ENCODE peak calls at places on chromosomes 3 and 15, in nine cellular contexts. T is transverse colon, R is GM23338, Y is SK-N-SH, G is endothelial cell of umbilical vein, V is Panc1, H is breast epithelium, N is spleen, F is upper lobe of left lung. A is an unnamed sample.

GRCh38 chr3:17937081-17937480 is 194.7 kb upstream of the TBC1D5 start:
- DNase-seq in T (no peak), R (no peak), Y (no peak), G (no peak), V (no peak), H (no peak), N (no peak), F (no peak), A (no peak)

GRCh38 chr3:115040673-115041286 is 106.3 kb downstream of the ZBTB20 start:
- DNase-seq in T (peak; percentile 20), R (peak; percentile 63), Y (peak; percentile 43), G (peak; percentile 67), V (peak; percentile 15), H (no peak), N (no peak), F (peak; percentile 31), A (no peak)

GRCh38 chr15:65147902-65148301 is 14.3 kb upstream of the PDCD7 start:
- DNase-seq in T (no peak), R (no peak), Y (no peak), G (no peak), V (no peak), H (no peak), N (no peak), F (no peak), A (no peak)

GRCh38 chr3:46713898-46714552 is 3.6 kb downstream of the PRSS50 start:
- DNase-seq in T (no peak), R (no peak), Y (no peak), G (no peak), V (no peak), H (no peak), N (peak; percentile 72), F (peak; percentile 65), A (no peak)

GRCh38 chr15:91589360-91589759 is 264.1 kb upstream of the SLCO3A1 start:
- DNase-seq in T (no peak), R (peak; percentile 30), Y (no peak), G (no peak), V (no peak), H (no peak), N (no peak), F (no peak), A (no peak)

GRCh38 chr3:126753191-126754160 is 49.4 kb downstream of the CHCHD6 start:
- DNase-seq in T (no peak), R (no peak), Y (no peak), G (no peak), V (no peak), H (peak; percentile 92), N (no peak), F (peak; percentile 58), A (no peak)

GRCh38 chr3:100402150-100402706 is 889 bp downstream of the LNP1 start:
- DNase-seq in T (no peak), R (peak; percentile 27), Y (peak; percentile 25), G (peak; percentile 50), V (no peak), H (no peak), N (no peak), F (no peak), A (no peak)

GRCh38 chr15:85615930-85616329 is 178.8 kb downstream of the KLHL25 start:
- DNase-seq in T (no peak), R (peak; percentile 75), Y (peak; percentile 41), G (peak; percentile 67), V (no peak), H (no peak), N (no peak), F (no peak), A (no peak)

GRCh38 chr3:123027292-123028232 is at the start of gene SEMA5B:
- DNase-seq in T (peak; percentile 9), R (peak; percentile 92), Y (peak; percentile 85), G (peak; percentile 28), V (no peak), H (no peak), N (peak; percentile 82), F (peak; percentile 30), A (no peak)

GRCh38 chr15:69648215-69648614 is 195.6 kb downstream of the RPLP1 start:
- DNase-seq in T (no peak), R (peak; percentile 56), Y (peak; percentile 73), G (no peak), V (no peak), H (no peak), N (no peak), F (no peak), A (peak; percentile 70)

GRCh38 chr3:114121996-114122709 is 56.7 kb downstream of the DRD3 start:
- DNase-seq in T (no peak), R (no peak), Y (no peak), G (peak; percentile 92), V (no peak), H (no peak), N (no peak), F (no peak), A (no peak)

GRCh38 chr3:146160233-146160963 is 586 bp downstream of the PLOD2 start:
- DNase-seq in T (peak; percentile 66), R (peak; percentile 94), Y (peak; percentile 20), G (peak; percentile 96), V (no peak), H (peak; percentile 58), N (no peak), F (peak; percentile 63), A (peak; percentile 77)

GRCh38 chr3:159762238-159762637 is 226.4 kb upstream of the IL12A start:
- DNase-seq in T (no peak), R (peak; percentile 54), Y (no peak), G (peak; percentile 21), V (no peak), H (no peak), N (no peak), F (no peak), A (no peak)

GRCh38 chr3:159764211-159765024 is 224.2 kb upstream of the IL12A start:
- DNase-seq in T (peak; percentile 53), R (no peak), Y (peak; percentile 83), G (no peak), V (peak; percentile 45), H (peak; percentile 52), N (peak; percentile 77), F (peak; percentile 54), A (peak; percentile 79)

GRCh38 chr3:159761826-159762225 is 226.8 kb upstream of the IL12A start:
- DNase-seq in T (no peak), R (no peak), Y (no peak), G (no peak), V (no peak), H (no peak), N (no peak), F (no peak), A (no peak)

GRCh38 chr3:159763466-159764210 is 225.0 kb upstream of the IL12A start:
- DNase-seq in T (peak; percentile 81), R (peak; percentile 90), Y (peak; percentile 87), G (peak; percentile 85), V (peak; percentile 41), H (no peak), N (peak; percentile 83), F (peak; percentile 74), A (no peak)

GRCh38 chr3:159762981-159763465 is 225.6 kb upstream of the IL12A start:
- DNase-seq in T (peak; percentile 55), R (peak; percentile 69), Y (peak; percentile 52), G (peak; percentile 94), V (no peak), H (peak; percentile 77), N (peak; percentile 82), F (peak; percentile 56), A (peak; percentile 82)
- TF ChIP-seq POLR2AphosphoS5 in T (no peak), R (no peak), Y (no peak), G (peak; percentile 88), V (no peak), H (peak; percentile 66), N (peak; percentile 80), F (peak; percentile 69), A (no peak)

GRCh38 chr15:63891763-63892123 is 58.0 kb upstream of the HERC1 start:
- DNase-seq in T (no peak), R (no peak), Y (no peak), G (no peak), V (no peak), H (no peak), N (no peak), F (no peak), A (no peak)

GRCh38 chr15:63888823-63889222 is 55.1 kb upstream of the HERC1 start:
- DNase-seq in T (no peak), R (no peak), Y (no peak), G (no peak), V (no peak), H (no peak), N (no peak), F (no peak), A (no peak)

GRCh38 chr15:63891079-63891762 is 57.5 kb upstream of the HERC1 start:
- DNase-seq in T (peak; percentile 86), R (peak; percentile 92), Y (peak; percentile 80), G (peak; percentile 90), V (peak; percentile 74), H (peak; percentile 56), N (peak; percentile 93), F (peak; percentile 82), A (peak; percentile 89)

GRCh38 chr15:63889831-63890230 is 56.1 kb upstream of the HERC1 start:
- DNase-seq in T (no peak), R (no peak), Y (no peak), G (no peak), V (no peak), H (no peak), N (no peak), F (no peak), A (no peak)

GRCh38 chr15:63890617-63891016 is 56.9 kb upstream of the HERC1 start:
- DNase-seq in T (no peak), R (no peak), Y (no peak), G (no peak), V (no peak), H (no peak), N (no peak), F (no peak), A (no peak)
- H3K4me1 ChIP-seq in T (no peaks in the 10 kb centered on the region), R (no peaks in the 10 kb centered on the region), Y (no peaks in the 10 kb centered on the region), G (no peaks in the 10 kb centered on the region), V (peaks cover 3% of the 10 kb centered on the region), H (no peaks in the 10 kb centered on the region), N (peaks cover 52% of the 10 kb centered on the region), F (peaks cover 31% of the 10 kb centered on the region), A (peaks cover 9% of the 10 kb centered on the region)

DNA sequence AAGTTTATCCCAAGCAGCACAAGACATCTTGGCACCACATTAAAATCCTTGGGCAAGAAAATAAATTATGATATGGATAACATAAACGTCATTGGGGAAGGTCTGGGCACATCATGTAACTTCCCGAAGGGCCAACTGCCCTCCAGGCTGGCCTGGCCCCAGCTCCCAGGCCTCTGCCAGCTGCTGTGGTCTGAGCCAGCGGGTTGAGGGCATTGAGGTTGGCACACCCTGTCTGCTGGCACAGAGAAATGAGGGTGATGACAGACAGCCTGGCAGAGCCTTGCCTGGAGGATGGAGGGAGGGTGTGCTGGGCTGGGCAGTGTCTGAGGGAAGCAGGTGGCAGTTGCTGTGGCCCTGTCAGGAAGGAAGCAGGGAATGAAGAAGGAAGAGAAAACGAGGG is 3.3 kb upstream of the RBSN start:
- DNase-seq in T (peak; percentile 73), R (no peak), Y (no peak), G (no peak), V (no peak), H (peak; percentile 69), N (peak; percentile 80), F (peak; percentile 86), A (peak; percentile 81)
- TF ChIP-seq POLR2AphosphoS5 in T (peak; percentile 50), R (no peak), Y (no peak), G (no peak), V (no peak), H (peak; percentile 7), N (peak; percentile 48), F (peak; percentile 32), A (no peak)

DNA sequence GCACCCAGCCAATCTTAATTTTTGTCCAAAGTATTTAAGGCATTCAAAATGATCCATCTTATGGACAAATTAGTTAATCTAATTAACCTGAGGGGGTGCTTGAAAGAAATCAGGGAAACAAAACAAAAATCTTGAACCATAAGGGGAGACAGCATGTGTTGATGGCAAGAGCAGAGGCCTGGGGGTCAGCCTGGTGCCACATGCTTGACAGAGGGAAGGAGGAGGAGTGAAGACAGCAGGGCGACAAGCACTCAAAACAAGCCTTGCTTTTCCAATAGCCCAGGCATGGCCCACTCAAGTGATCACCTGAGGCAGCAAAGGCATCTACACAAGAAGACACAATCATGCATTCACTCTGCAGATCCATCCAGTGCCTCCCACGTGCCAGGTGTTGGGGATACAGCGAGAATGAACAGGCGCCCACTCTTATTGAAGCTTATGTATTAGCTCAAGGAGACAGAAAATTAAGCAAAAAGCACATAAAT is 25.0 kb upstream of the MGLL start:
- DNase-seq in T (no peak), R (no peak), Y (no peak), G (no peak), V (no peak), H (no peak), N (no peak), F (no peak), A (no peak)
- H3K4me1 ChIP-seq in T (no peaks in the 10 kb centered on the region), R (peaks cover 4% of the 10 kb centered on the region), Y (no peaks in the 10 kb centered on the region), G (no peaks in the 10 kb centered on the region), V (no peaks in the 10 kb centered on the region), H (no peaks in the 10 kb centered on the region), N (no peaks in the 10 kb centered on the region), F (peaks cover 3% of the 10 kb centered on the region), A (peaks cover 12% of the 10 kb centered on the region)